ENCODE peak calls at places on chromosome 2, in four cellular contexts. One of them, this sample, is unnamed.

GRCh38 chr2:133817680-133818566 is 249.7 kb upstream of the NCKAP5 start:
- DNase-seq in activated T-helper 9 cell treated with anti-CD3 and anti-CD28 coated beads, Interleukin-2, amount 50 U/mL, for 16 hours: no peak
- DNase-seq in IMR-90: peak
- DNase-seq in HFF-Myc: peak
- DNase-seq in this sample: peak

GRCh38 chr2:231190531-231191197 is 7.8 kb upstream of the ARMC9 start:
- DNase-seq in HFF-Myc: no peak
- DNase-seq in IMR-90: no peak
- DNase-seq in activated T-helper 9 cell treated with anti-CD3 and anti-CD28 coated beads, Interleukin-2, amount 50 U/mL, for 16 hours: no peak
- DNase-seq in this sample: no peak

GRCh38 chr2:187408926-187409325 is 39.1 kb downstream of the CALCRL start:
- DNase-seq in activated T-helper 9 cell treated with anti-CD3 and anti-CD28 coated beads, Interleukin-2, amount 50 U/mL, for 16 hours: no peak
- DNase-seq in IMR-90: no peak
- DNase-seq in HFF-Myc: no peak
- DNase-seq in this sample: no peak

GRCh38 chr2:241049739-241050623 is 51.6 kb downstream of the SNED1 start:
- DNase-seq in IMR-90: no peak
- DNase-seq in HFF-Myc: no peak
- DNase-seq in activated T-helper 9 cell treated with anti-CD3 and anti-CD28 coated beads, Interleukin-2, amount 50 U/mL, for 16 hours: no peak
- DNase-seq in this sample: peak

GRCh38 chr2:29519996-29520395 is 401.4 kb downstream of the ALK start:
- DNase-seq in IMR-90: peak
- DNase-seq in activated T-helper 9 cell treated with anti-CD3 and anti-CD28 coated beads, Interleukin-2, amount 50 U/mL, for 16 hours: no peak
- DNase-seq in HFF-Myc: no peak
- DNase-seq in this sample: peak

GRCh38 chr2:172052000-172052983 is 33.0 kb upstream of the DLX1 start:
- DNase-seq in activated T-helper 9 cell treated with anti-CD3 and anti-CD28 coated beads, Interleukin-2, amount 50 U/mL, for 16 hours: no peak
- DNase-seq in IMR-90: peak
- DNase-seq in HFF-Myc: no peak
- DNase-seq in this sample: peak

GRCh38 chr2:58981237-58981636 is 740.1 kb upstream of the FANCL start:
- DNase-seq in HFF-Myc: no peak
- DNase-seq in activated T-helper 9 cell treated with anti-CD3 and anti-CD28 coated beads, Interleukin-2, amount 50 U/mL, for 16 hours: no peak
- DNase-seq in IMR-90: no peak
- DNase-seq in this sample: no peak

GRCh38 chr2:219254590-219255219 is 987 bp upstream of the TUBA4A start:
- DNase-seq in IMR-90: no peak
- DNase-seq in HFF-Myc: no peak
- DNase-seq in activated T-helper 9 cell treated with anti-CD3 and anti-CD28 coated beads, Interleukin-2, amount 50 U/mL, for 16 hours: peak
- DNase-seq in this sample: no peak

GRCh38 chr2:147499785-147500184 is 345.0 kb upstream of the ACVR2A start:
- DNase-seq in activated T-helper 9 cell treated with anti-CD3 and anti-CD28 coated beads, Interleukin-2, amount 50 U/mL, for 16 hours: no peak
- DNase-seq in IMR-90: no peak
- DNase-seq in HFF-Myc: no peak
- DNase-seq in this sample: no peak

GRCh38 chr2:105114551-105114950 is 76.7 kb downstream of the MRPS9 start:
- DNase-seq in activated T-helper 9 cell treated with anti-CD3 and anti-CD28 coated beads, Interleukin-2, amount 50 U/mL, for 16 hours: no peak
- DNase-seq in IMR-90: peak
- DNase-seq in HFF-Myc: peak
- DNase-seq in this sample: peak

GRCh38 chr2:203682688-203683130 is 23.7 kb upstream of the CD28 start:
- DNase-seq in HFF-Myc: no peak
- DNase-seq in IMR-90: peak
- DNase-seq in activated T-helper 9 cell treated with anti-CD3 and anti-CD28 coated beads, Interleukin-2, amount 50 U/mL, for 16 hours: no peak
- DNase-seq in this sample: peak

GRCh38 chr2:88038263-88039105 is 17.1 kb downstream of the KRCC1 start:
- DNase-seq in IMR-90: peak
- DNase-seq in HFF-Myc: peak
- DNase-seq in activated T-helper 9 cell treated with anti-CD3 and anti-CD28 coated beads, Interleukin-2, amount 50 U/mL, for 16 hours: no peak
- DNase-seq in this sample: peak

GRCh38 chr2:25314514-25315315 is 27.0 kb downstream of the DNMT3A start:
- DNase-seq in IMR-90: peak
- DNase-seq in HFF-Myc: no peak
- DNase-seq in activated T-helper 9 cell treated with anti-CD3 and anti-CD28 coated beads, Interleukin-2, amount 50 U/mL, for 16 hours: peak
- DNase-seq in this sample: peak

GRCh38 chr2:108446703-108447102 is 2.3 kb upstream of the GCC2 start:
- DNase-seq in IMR-90: no peak
- DNase-seq in activated T-helper 9 cell treated with anti-CD3 and anti-CD28 coated beads, Interleukin-2, amount 50 U/mL, for 16 hours: no peak
- DNase-seq in HFF-Myc: no peak
- DNase-seq in this sample: no peak

GRCh38 chr2:144343135-144343534 is 176.8 kb downstream of the ZEB2 start:
- DNase-seq in IMR-90: no peak
- DNase-seq in HFF-Myc: no peak
- DNase-seq in activated T-helper 9 cell treated with anti-CD3 and anti-CD28 coated beads, Interleukin-2, amount 50 U/mL, for 16 hours: no peak
- DNase-seq in this sample: no peak

GRCh38 chr2:196169521-196169920 is 1.9 kb downstream of the STK17B start:
- DNase-seq in HFF-Myc: no peak
- DNase-seq in activated T-helper 9 cell treated with anti-CD3 and anti-CD28 coated beads, Interleukin-2, amount 50 U/mL, for 16 hours: no peak
- DNase-seq in IMR-90: no peak
- DNase-seq in this sample: no peak

GRCh38 chr2:68734176-68734575 is 435 bp upstream of the ARHGAP25 start:
- DNase-seq in HFF-Myc: no peak
- DNase-seq in activated T-helper 9 cell treated with anti-CD3 and anti-CD28 coated beads, Interleukin-2, amount 50 U/mL, for 16 hours: no peak
- DNase-seq in IMR-90: no peak
- DNase-seq in this sample: no peak

GRCh38 chr2:230408244-230408842 is 7.7 kb upstream of the SP100 start:
- DNase-seq in activated T-helper 9 cell treated with anti-CD3 and anti-CD28 coated beads, Interleukin-2, amount 50 U/mL, for 16 hours: no peak
- DNase-seq in IMR-90: peak
- DNase-seq in HFF-Myc: no peak
- DNase-seq in this sample: peak